ENCODE peak calls at places on chromosomes 16 and 17, in five cellular contexts. T is pulmonary artery endothelial cell; L is lower leg skin; I is stimulated activated naive CD4-positive, alpha-beta T cell; U is GOT3. W is an unnamed sample.

GRCh38 chr17:51496378-51496777 is 236.0 kb downstream of the UTP18 start:
- DNase-seq in T (no peak), I (no peak), L (no peak), U (no peak), W (no peak)

GRCh38 chr16:9302102-9302501 is 210.7 kb downstream of the HAPSTR1 start:
- DNase-seq in T (no peak), U (no peak), L (peak), I (no peak), W (no peak)

GRCh38 chr17:63337579-63337978 is 108.5 kb downstream of the CYB561 start:
- DNase-seq in L (no peak), U (no peak), I (no peak), T (no peak), W (no peak)

GRCh38 chr17:66172706-66173223 is 19.2 kb downstream of the CEP112 start:
- DNase-seq in T (no peak), U (no peak), I (no peak), L (no peak), W (no peak)

GRCh38 chr17:48671697-48672171 is 45.6 kb upstream of the HOXB9 start:
- DNase-seq in T (no peak), I (peak), U (peak), L (peak), W (peak)

GRCh38 chr17:67055811-67056745 is 11.7 kb downstream of the CACNG1 start:
- DNase-seq in I (no peak), U (no peak), T (no peak), L (peak), W (no peak)

GRCh38 chr17:13843862-13844640 is 225.3 kb upstream of the COX10 start:
- DNase-seq in U (no peak), T (no peak), L (no peak), I (no peak), W (no peak)

GRCh38 chr16:24208710-24209109 is 47.4 kb upstream of the CACNG3 start:
- DNase-seq in I (no peak), U (no peak), T (no peak), L (no peak), W (no peak)

GRCh38 chr17:1267471-1267947 is 2.7 kb upstream of the BHLHA9 start:
- DNase-seq in L (no peak), I (no peak), U (no peak), T (no peak), W (no peak)

GRCh38 chr16:66678314-66678713 is 18.2 kb downstream of the CMTM4 start:
- DNase-seq in T (no peak), I (no peak), U (no peak), L (no peak), W (no peak)

GRCh38 chr17:39664581-39665561 is at the start of gene TCAP:
- DNase-seq in L (no peak), I (no peak), T (no peak), U (no peak), W (no peak)

GRCh38 chr17:63399316-63399715 is 46.8 kb downstream of the CYB561 start:
- DNase-seq in L (no peak), U (no peak), T (peak), I (no peak), W (no peak)

GRCh38 chr16:77637939-77638338 is 84.4 kb upstream of the NUDT7 start:
- DNase-seq in U (no peak), T (no peak), L (no peak), I (no peak), W (no peak)

GRCh38 chr17:57563968-57564367 is 181.1 kb downstream of the CCDC182 start:
- DNase-seq in U (no peak), L (no peak), I (no peak), T (no peak), W (no peak)

GRCh38 chr16:86019446-86020047 is 120.6 kb downstream of the IRF8 start:
- DNase-seq in U (no peak), L (peak), I (no peak), T (no peak), W (no peak)

GRCh38 chr17:66165537-66166123 is 26.3 kb downstream of the CEP112 start:
- DNase-seq in T (peak), U (no peak), L (no peak), I (peak), W (no peak)

GRCh38 chr16:2934450-2934849 is 22.7 kb downstream of the FLYWCH1 start:
- DNase-seq in T (no peak), L (no peak), U (no peak), I (no peak), W (no peak)

GRCh38 chr16:20166531-20167235 is 93.0 kb upstream of the GPR139 start:
- DNase-seq in U (no peak), I (no peak), L (no peak), T (no peak), W (no peak)